ENCODE peak calls at places on chromosomes 4 and X, in four cellular contexts. S is T-helper 9 cell; X is dermis blood vessel endothelial cell; F is CD4-positive, alpha-beta T cell. N is an unnamed sample.

GRCh38 chr4:22435652-22436051 is 80.2 kb downstream of the ADGRA3 start:
- DNase-seq in S (no peak), X (no peak), F (no peak), N (no peak)

GRCh38 chr4:158799856-158800255 is 31.0 kb downstream of the FNIP2 start:
- DNase-seq in S (no peak), X (no peak), F (no peak), N (no peak)

GRCh38 chrX:70052895-70053615 is 3.3 kb upstream of the AWAT2 start:
- DNase-seq in S (no peak), X (no peak), F (no peak), N (no peak)

GRCh38 chrX:154458116-154458953 is at the start of gene PLXNA3:
- DNase-seq in S (peak; percentile 67), X (peak; percentile 42), F (peak; percentile 41), N (peak; percentile 76)

GRCh38 chrX:49986058-49986457 is 63.7 kb downstream of the CLCN5 start:
- DNase-seq in S (no peak), X (no peak), F (no peak), N (no peak)

GRCh38 chr4:85005865-85006377 is 39.4 kb upstream of the WDFY3 start:
- DNase-seq in S (no peak), X (peak; percentile 13), F (no peak), N (no peak)

GRCh38 chr4:26503427-26503826 is 13.1 kb upstream of the CCKAR start:
- DNase-seq in S (no peak), X (no peak), F (no peak), N (no peak)

GRCh38 chr4:165516281-165516833 is 137.5 kb downstream of the CPE start:
- DNase-seq in S (no peak), X (no peak), F (no peak), N (no peak)

GRCh38 chrX:39261446-39262147 is 460.3 kb downstream of the MID1IP1 start:
- DNase-seq in S (no peak), X (peak; percentile 59), F (no peak), N (no peak)

GRCh38 chrX:135556055-135556454 is 35.6 kb downstream of the INTS6L start:
- DNase-seq in S (no peak), X (no peak), F (no peak), N (no peak)

GRCh38 chr4:127162741-127163140 is 470.0 kb upstream of the INTU start:
- DNase-seq in S (no peak), X (no peak), F (no peak), N (no peak)

GRCh38 chrX:55636109-55636508 is 12.9 kb downstream of the FOXR2 start:
- DNase-seq in S (no peak), X (no peak), F (no peak), N (no peak)